ENCODE peak calls at places on chromosomes 12 and 14, in eight cellular contexts. M is A549, W is ovary, O is stomach, H is sigmoid colon, J is K562, F is tibial nerve, T is HepG2. N is an unnamed sample.

GRCh38 chr14:101705733-101706508 is 55.6 kb upstream of the PPP2R5C start:
- DNase-seq in M (no peak), W (peak), O (peak), H (peak), J (no peak), F (peak), T (no peak), N (peak)

GRCh38 chr12:66035289-66035961 is 95.1 kb downstream of the LLPH start:
- DNase-seq in M (peak), W (no peak), O (no peak), H (no peak), J (peak), F (peak), T (peak), N (no peak)

GRCh38 chr12:1855241-1855640 is 34.9 kb downstream of the LRTM2 start:
- DNase-seq in M (no peak), W (no peak), O (no peak), H (no peak), J (no peak), F (no peak), T (no peak), N (no peak)

GRCh38 chr12:24905431-24905830 is 43.5 kb downstream of the BCAT1 start:
- DNase-seq in M (no peak), W (no peak), O (no peak), H (no peak), J (no peak), F (no peak), T (no peak), N (no peak)

GRCh38 chr12:10361622-10362021 is 28.2 kb downstream of the KLRK1 start:
- DNase-seq in M (no peak), W (no peak), O (no peak), H (no peak), J (no peak), F (no peak), T (peak), N (no peak)

GRCh38 chr14:34462132-34462893 is at the start of gene SPTSSA:
- DNase-seq in M (peak), W (peak), O (peak), H (peak), J (peak), F (peak), T (peak), N (peak)

GRCh38 chr12:23186950-23187349 is 562.0 kb downstream of the ETNK1 start:
- DNase-seq in M (no peak), W (no peak), O (no peak), H (no peak), J (no peak), F (no peak), T (no peak), N (no peak)

GRCh38 chr12:48044396-48044795 is 40.1 kb upstream of the COL2A1 start:
- DNase-seq in M (no peak), W (no peak), O (no peak), H (no peak), J (no peak), F (no peak), T (no peak), N (no peak)

GRCh38 chr12:114679452-114679875 is 4.5 kb downstream of the TBX3 start:
- DNase-seq in M (no peak), W (no peak), O (no peak), H (no peak), J (no peak), F (no peak), T (no peak), N (no peak)

GRCh38 chr12:82723093-82723492 is 36.4 kb downstream of the TMTC2 start:
- DNase-seq in M (no peak), W (no peak), O (no peak), H (no peak), J (no peak), F (no peak), T (no peak), N (no peak)

GRCh38 chr14:37124617-37125016 is 47.8 kb downstream of the SLC25A21 start:
- DNase-seq in M (no peak), W (no peak), O (no peak), H (no peak), J (no peak), F (no peak), T (peak), N (no peak)

GRCh38 chr12:12835378-12836145 is 22.4 kb downstream of the DDX47 start:
- DNase-seq in M (peak), W (no peak), O (no peak), H (no peak), J (peak), F (no peak), T (no peak), N (no peak)

GRCh38 chr14:95363468-95363954 is 43.8 kb upstream of the CLMN start:
- DNase-seq in M (no peak), W (no peak), O (no peak), H (no peak), J (no peak), F (no peak), T (no peak), N (no peak)

GRCh38 chr14:90815817-90816662 is at the start of gene TTC7B:
- DNase-seq in M (peak), W (peak), O (peak), H (peak), J (peak), F (no peak), T (no peak), N (no peak)

GRCh38 chr14:22579218-22579617 is 9.8 kb downstream of the DAD1 start:
- DNase-seq in M (no peak), W (no peak), O (no peak), H (no peak), J (no peak), F (no peak), T (no peak), N (no peak)

GRCh38 chr12:121513464-121514183 is 67.2 kb downstream of the KDM2B start:
- DNase-seq in M (peak), W (no peak), O (peak), H (no peak), J (peak), F (no peak), T (peak), N (no peak)

GRCh38 chr12:117045998-117046374 is 53.2 kb downstream of the TESC start:
- DNase-seq in M (no peak), W (no peak), O (no peak), H (no peak), J (peak), F (no peak), T (peak), N (no peak)

GRCh38 chr14:95250936-95251335 is 68.8 kb downstream of the CLMN start:
- DNase-seq in M (no peak), W (no peak), O (peak), H (no peak), J (no peak), F (no peak), T (no peak), N (no peak)

GRCh38 chr14:35342160-35343010 is 50.2 kb downstream of the PSMA6 start:
- DNase-seq in M (no peak), W (no peak), O (peak), H (peak), J (no peak), F (no peak), T (no peak), N (no peak)

GRCh38 chr14:24883571-24883970 is 166.4 kb downstream of the STXBP6 start:
- DNase-seq in M (no peak), W (no peak), O (no peak), H (no peak), J (no peak), F (no peak), T (no peak), N (no peak)

GRCh38 chr14:103699901-103700752 is 15.1 kb downstream of the XRCC3 start:
- DNase-seq in M (no peak), W (no peak), O (no peak), H (no peak), J (no peak), F (no peak), T (no peak), N (peak)

GRCh38 chr14:95505030-95505589 is 11.3 kb downstream of the SYNE3 start:
- DNase-seq in M (no peak), W (no peak), O (no peak), H (peak), J (no peak), F (no peak), T (no peak), N (no peak)

GRCh38 chr14:53894456-53894855 is 62.2 kb downstream of the BMP4 start:
- DNase-seq in M (no peak), W (no peak), O (no peak), H (no peak), J (no peak), F (no peak), T (no peak), N (no peak)

GRCh38 chr14:90655829-90656228 is 160.4 kb downstream of the TTC7B start:
- DNase-seq in M (no peak), W (no peak), O (no peak), H (no peak), J (no peak), F (no peak), T (no peak), N (no peak)

GRCh38 chr14:48429512-48429911 is 754.1 kb upstream of the MDGA2 start:
- DNase-seq in M (no peak), W (no peak), O (no peak), H (no peak), J (no peak), F (no peak), T (no peak), N (no peak)

GRCh38 chr14:30015471-30015870 is 87.8 kb upstream of the PRKD1 start:
- DNase-seq in M (no peak), W (no peak), O (no peak), H (no peak), J (no peak), F (no peak), T (no peak), N (no peak)

GRCh38 chr12:113359133-113359938 is 949 bp downstream of the PLBD2 start:
- DNase-seq in M (no peak), W (peak), O (no peak), H (peak), J (no peak), F (peak), T (no peak), N (peak)

GRCh38 chr14:58563981-58564380 is 73.8 kb upstream of the DACT1 start:
- DNase-seq in M (no peak), W (no peak), O (no peak), H (no peak), J (no peak), F (no peak), T (no peak), N (no peak)

GRCh38 chr14:44960146-44960545 is 1.6 kb downstream of the KLHL28 start:
- DNase-seq in M (no peak), W (no peak), O (no peak), H (no peak), J (no peak), F (no peak), T (no peak), N (no peak)

GRCh38 chr12:88952543-88952942 is 372.3 kb upstream of the KITLG start:
- DNase-seq in M (no peak), W (no peak), O (peak), H (no peak), J (no peak), F (no peak), T (peak), N (no peak)

GRCh38 chr12:143964-144649 is 69.8 kb downstream of the SLC6A12 start:
- DNase-seq in M (no peak), W (no peak), O (peak), H (no peak), J (no peak), F (no peak), T (peak), N (no peak)

GRCh38 chr14:79724934-79725717 is 486.2 kb downstream of the DIO2 start:
- DNase-seq in M (no peak), W (no peak), O (peak), H (no peak), J (no peak), F (no peak), T (no peak), N (no peak)

GRCh38 chr12:19248929-19249602 is 119.5 kb downstream of the PLEKHA5 start:
- DNase-seq in M (no peak), W (no peak), O (no peak), H (no peak), J (no peak), F (no peak), T (no peak), N (no peak)

GRCh38 chr12:40310201-40310600 is 85.4 kb downstream of the LRRK2 start:
- DNase-seq in M (no peak), W (no peak), O (no peak), H (no peak), J (no peak), F (no peak), T (peak), N (no peak)

GRCh38 chr14:76930549-76930948 is 98.0 kb downstream of the IRF2BPL start:
- DNase-seq in M (no peak), W (no peak), O (no peak), H (no peak), J (no peak), F (no peak), T (no peak), N (no peak)

GRCh38 chr14:76931629-76932402 is 96.7 kb downstream of the IRF2BPL start:
- DNase-seq in M (no peak), W (no peak), O (no peak), H (no peak), J (no peak), F (no peak), T (no peak), N (no peak)

GRCh38 chr14:76926521-76927251 is 100.5 kb downstream of the LRRC74A start:
- DNase-seq in M (no peak), W (peak), O (no peak), H (peak), J (no peak), F (peak), T (no peak), N (no peak)

GRCh38 chr14:76928301-76928700 is 100.2 kb downstream of the IRF2BPL start:
- DNase-seq in M (no peak), W (no peak), O (no peak), H (no peak), J (no peak), F (no peak), T (no peak), N (no peak)

GRCh38 chr14:76929927-76930326 is 98.6 kb downstream of the IRF2BPL start:
- DNase-seq in M (no peak), W (no peak), O (no peak), H (peak), J (peak), F (no peak), T (no peak), N (no peak)
- TF ChIP-seq EP300 in M (no peak), W (no peak), O (no peak), H (no peak), J (no peak), F (peak), T (no peak), N (no peak)

GRCh38 chr12:119869720-119870119 is 7.4 kb downstream of the CIT start:
- DNase-seq in M (peak), W (no peak), O (no peak), H (no peak), J (peak), F (no peak), T (no peak), N (no peak)
- TF ChIP-seq EP300 in M (no peak), W (no peak), O (no peak), H (no peak), J (no peak), F (no peak), T (no peak), N (no peak)

GRCh38 chr12:96502477-96502876 is 13.1 kb downstream of the CFAP54 start:
- DNase-seq in M (no peak), W (no peak), O (no peak), H (no peak), J (peak), F (no peak), T (no peak), N (no peak)

GRCh38 chr12:96502949-96503532 is 13.7 kb downstream of the CFAP54 start:
- DNase-seq in M (no peak), W (no peak), O (no peak), H (no peak), J (no peak), F (no peak), T (no peak), N (no peak)

GRCh38 chr12:96510306-96510764 is 21.0 kb downstream of the CFAP54 start:
- DNase-seq in M (no peak), W (no peak), O (no peak), H (no peak), J (no peak), F (peak), T (no peak), N (no peak)

GRCh38 chr12:96503971-96504370 is 14.6 kb downstream of the CFAP54 start:
- DNase-seq in M (no peak), W (no peak), O (no peak), H (no peak), J (no peak), F (no peak), T (no peak), N (no peak)

GRCh38 chr12:96506776-96507175 is 17.4 kb downstream of the CFAP54 start:
- DNase-seq in M (no peak), W (no peak), O (no peak), H (no peak), J (no peak), F (no peak), T (no peak), N (no peak)
- TF ChIP-seq EP300 in M (no peak), W (no peak), O (no peak), H (no peak), J (no peak), F (no peak), T (no peak), N (no peak)

DNA sequence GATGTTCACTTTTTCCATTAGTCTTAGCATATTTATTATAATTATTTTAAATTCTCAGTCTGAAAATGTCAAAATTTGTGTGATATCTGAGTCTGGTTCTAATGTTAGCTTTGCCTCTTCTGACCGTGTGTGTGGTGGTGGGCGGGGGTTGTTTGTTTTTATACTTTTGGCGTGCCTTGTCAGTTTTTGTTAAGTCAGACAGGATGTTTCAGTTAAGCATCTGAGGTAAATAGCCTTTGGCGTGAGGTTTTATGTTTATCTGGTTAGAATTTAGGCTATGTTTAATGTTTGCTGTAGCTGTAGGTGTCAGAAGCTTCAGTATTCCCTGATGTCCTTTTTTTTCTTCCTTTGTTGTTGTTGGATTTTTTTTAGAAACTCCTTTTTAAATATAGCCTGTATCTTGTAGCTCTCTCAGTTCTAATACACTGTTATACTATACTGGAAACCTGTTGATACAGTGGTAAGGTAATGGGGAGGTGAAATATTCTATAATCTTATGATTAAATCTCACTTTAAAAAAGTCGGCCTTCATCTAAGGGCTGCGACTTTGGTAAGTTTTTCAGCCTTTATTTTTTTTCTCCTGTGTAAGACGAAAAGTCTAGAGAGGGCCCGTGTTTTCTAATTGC is 111.6 kb downstream of the SCAF11 start:
- DNase-seq in M (no peak), W (no peak), O (no peak), H (no peak), J (peak), F (no peak), T (no peak), N (no peak)
- TF ChIP-seq EP300 in M (no peak), W (no peak), O (no peak), H (no peak), J (peak), F (no peak), T (no peak), N (no peak)

DNA sequence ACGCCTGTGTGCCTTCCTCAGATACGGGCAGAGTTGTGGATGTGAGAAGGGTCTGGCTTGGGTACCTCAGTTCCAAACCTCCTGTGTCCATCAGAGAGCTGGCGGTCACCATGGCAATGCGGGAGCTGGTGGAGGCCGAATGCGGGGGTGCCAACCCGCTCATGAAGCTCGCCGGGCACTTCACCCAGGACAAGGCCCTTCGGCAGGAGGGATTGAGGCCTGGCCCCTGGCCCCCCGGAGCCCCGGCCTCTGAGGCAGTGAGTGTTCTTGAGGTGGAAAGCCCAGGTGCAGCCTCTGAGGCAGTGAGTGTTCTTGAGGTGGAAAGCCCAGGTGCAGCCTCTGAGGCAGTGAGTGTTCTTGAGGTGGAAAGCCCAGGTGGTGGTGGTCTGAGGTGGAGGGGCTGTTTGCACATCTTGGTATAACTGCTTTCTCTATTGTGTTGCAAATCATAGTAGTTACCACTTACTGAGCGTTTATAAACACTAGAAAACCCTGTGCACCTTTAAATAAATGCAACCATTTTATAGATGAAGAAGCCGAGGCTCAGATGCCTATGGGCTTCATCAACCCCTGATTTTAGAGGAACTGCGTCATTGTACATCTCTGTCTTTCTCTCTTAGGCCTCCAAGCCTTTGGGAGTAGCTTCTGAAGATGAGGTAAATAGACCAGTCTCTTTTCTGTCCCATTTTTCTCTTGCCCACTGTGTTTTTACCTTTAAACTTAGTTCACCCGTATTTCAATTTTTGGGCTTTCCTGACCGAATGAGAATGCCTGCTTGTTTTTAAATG is 976 bp downstream of the PEX5 start:
- DNase-seq in M (peak), W (no peak), O (no peak), H (peak), J (no peak), F (no peak), T (peak), N (no peak)
- TF ChIP-seq EP300 in M (no peak), W (no peak), O (no peak), H (no peak), J (no peak), F (no peak), T (no peak), N (no peak)

GRCh38 chr12:52216807-52217206 is 16.2 kb upstream of the KRT7 start:
- DNase-seq in M (no peak), W (no peak), O (peak), H (peak), J (no peak), F (no peak), T (no peak), N (peak)
- TF ChIP-seq EP300 in M (no peak), W (no peak), O (no peak), H (no peak), J (no peak), F (no peak), T (no peak), N (no peak)

DNA sequence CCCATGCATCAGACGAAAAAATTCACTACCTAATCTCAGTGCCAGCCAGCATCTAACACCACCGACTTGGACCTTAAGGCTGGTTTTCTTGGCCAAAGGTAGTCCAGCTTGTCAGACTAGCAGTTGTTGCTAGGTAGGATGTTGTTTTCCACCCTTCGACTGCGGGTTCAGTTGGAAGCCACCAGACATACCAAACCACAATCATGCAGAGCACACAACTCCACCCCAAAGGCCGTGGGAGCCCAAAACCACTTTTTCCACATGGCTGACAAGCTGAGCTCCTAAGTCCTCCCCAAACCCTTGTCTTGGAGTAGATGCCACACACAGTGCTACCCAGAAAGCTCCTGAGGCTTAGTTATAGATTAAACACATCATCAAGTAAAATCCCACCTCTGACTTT is 46.8 kb downstream of the LRIG3 start:
- DNase-seq in M (no peak), W (no peak), O (no peak), H (no peak), J (no peak), F (no peak), T (no peak), N (no peak)
- TF ChIP-seq EP300 in M (no peak), W (no peak), O (no peak), H (no peak), J (no peak), F (no peak), T (no peak), N (no peak)